ENCODE peak calls at places on chromosomes 2 and 18, in eight cellular contexts. N, F, L, B, K, Z, D and H are unnamed samples.

GRCh38 chr2:100470182-100470581 is at the start of gene NMS:
- DNase-seq in L (no peak), B (no peak), N (no peak), Z (no peak), D (no peak), K (no peak), F (no peak), H (no peak)

GRCh38 chr2:158412206-158412605 is 44.3 kb downstream of the CCDC148 start:
- DNase-seq in F (no peak), L (no peak), D (no peak), Z (no peak), N (peak), K (no peak), B (no peak), H (no peak)

GRCh38 chr2:219521066-219521880 is 7.0 kb downstream of the ASIC4 start:
- DNase-seq in D (no peak), L (no peak), F (no peak), N (peak), B (peak), Z (no peak), K (no peak), H (no peak)

GRCh38 chr2:7037340-7038333 is 120.4 kb downstream of the RNF144A start:
- DNase-seq in F (peak), L (no peak), B (peak), D (no peak), Z (peak), K (peak), N (peak), H (peak)

GRCh38 chr2:163604941-163605555 is 130.8 kb downstream of the FIGN start:
- DNase-seq in B (no peak), L (no peak), Z (no peak), D (no peak), K (no peak), N (peak), F (no peak), H (no peak)

GRCh38 chr2:26605195-26605968 is 35.8 kb downstream of the CIB4 start:
- DNase-seq in F (no peak), L (no peak), K (peak), D (peak), B (peak), Z (no peak), N (peak), H (no peak)

GRCh38 chr2:53353372-53354111 is 414.1 kb upstream of the CHAC2 start:
- DNase-seq in D (peak), Z (no peak), F (no peak), B (no peak), L (no peak), N (peak), K (no peak), H (no peak)

GRCh38 chr18:3848316-3848715 is 398.3 kb downstream of the TGIF1 start:
- DNase-seq in Z (no peak), N (no peak), B (no peak), F (no peak), D (no peak), K (no peak), L (no peak), H (peak)

GRCh38 chr2:44351676-44352075 is 9.6 kb downstream of the PREPL start:
- DNase-seq in B (no peak), K (no peak), F (no peak), L (no peak), N (peak), Z (no peak), D (no peak), H (no peak)